ENCODE peak calls at places on chromosomes 1 and 21, in six cellular contexts. G is endodermal cell, U is fibroblast of mammary gland, Q is esophagus muscularis mucosa, R is epithelial cell of esophagus, F is stomach. A is an unnamed sample.

GRCh38 chr1:154556422-154556821 is 2.0 kb downstream of the UBE2Q1 start:
- DNase-seq in Q (no peak), G (peak; percentile 70), R (no peak), F (no peak), U (peak; percentile 8), A (no peak)

GRCh38 chr1:239606850-239607400 is 220.6 kb downstream of the CHRM3 start:
- DNase-seq in R (no peak), U (no peak), Q (no peak), G (no peak), F (no peak), A (no peak)

GRCh38 chr1:174912243-174912642 is 87.5 kb upstream of the CACYBP start:
- DNase-seq in R (no peak), F (no peak), U (no peak), G (no peak), Q (no peak), A (no peak)

GRCh38 chr21:45408271-45408791 is 3.4 kb downstream of the COL18A1 start:
- DNase-seq in F (no peak), U (no peak), Q (no peak), G (peak; percentile 71), R (no peak), A (no peak)

GRCh38 chr1:36248250-36248894 is 24.1 kb downstream of the THRAP3 start:
- DNase-seq in U (peak; percentile 94), Q (no peak), F (peak; percentile 62), R (peak; percentile 88), G (no peak), A (peak; percentile 89)

GRCh38 chr1:110003747-110004428 is 19.3 kb downstream of the AHCYL1 start:
- DNase-seq in Q (no peak), U (peak; percentile 98), G (peak; percentile 87), F (peak; percentile 73), R (peak; percentile 99), A (peak; percentile 98)

GRCh38 chr1:214833357-214833756 is 230.4 kb downstream of the CENPF start:
- DNase-seq in G (no peak), Q (no peak), R (no peak), F (no peak), U (peak; percentile 79), A (peak; percentile 78)

GRCh38 chr1:3290915-3291314 is 163.6 kb upstream of the ARHGEF16 start:
- DNase-seq in G (no peak), F (no peak), Q (no peak), U (no peak), R (no peak), A (no peak)

GRCh38 chr21:42624095-42624830 is 29.2 kb upstream of the PDE9A start:
- DNase-seq in U (no peak), Q (no peak), F (no peak), G (no peak), R (no peak), A (no peak)

GRCh38 chr1:234231061-234231892 is 142.0 kb upstream of the COA6 start:
- DNase-seq in U (no peak), Q (no peak), R (no peak), G (peak; percentile 91), F (no peak), A (no peak)

GRCh38 chr21:28518620-28519019 is 474.1 kb downstream of the LTN1 start:
- DNase-seq in U (peak; percentile 40), G (no peak), R (peak; percentile 22), F (no peak), Q (no peak), A (peak; percentile 39)

GRCh38 chr1:16151985-16152384 is 3.9 kb downstream of the EPHA2 start:
- DNase-seq in G (no peak), U (no peak), Q (no peak), R (no peak), F (no peak), A (no peak)

GRCh38 chr1:86846166-86846647 is 67.7 kb downstream of the SELENOF start:
- DNase-seq in Q (no peak), R (peak; percentile 88), F (no peak), U (peak; percentile 99), G (no peak), A (peak; percentile 83)

GRCh38 chr1:74193908-74194307 is 4.1 kb downstream of the LRRIQ3 start:
- DNase-seq in G (no peak), F (no peak), R (peak; percentile 56), U (peak; percentile 70), Q (no peak), A (peak; percentile 49)

DNA sequence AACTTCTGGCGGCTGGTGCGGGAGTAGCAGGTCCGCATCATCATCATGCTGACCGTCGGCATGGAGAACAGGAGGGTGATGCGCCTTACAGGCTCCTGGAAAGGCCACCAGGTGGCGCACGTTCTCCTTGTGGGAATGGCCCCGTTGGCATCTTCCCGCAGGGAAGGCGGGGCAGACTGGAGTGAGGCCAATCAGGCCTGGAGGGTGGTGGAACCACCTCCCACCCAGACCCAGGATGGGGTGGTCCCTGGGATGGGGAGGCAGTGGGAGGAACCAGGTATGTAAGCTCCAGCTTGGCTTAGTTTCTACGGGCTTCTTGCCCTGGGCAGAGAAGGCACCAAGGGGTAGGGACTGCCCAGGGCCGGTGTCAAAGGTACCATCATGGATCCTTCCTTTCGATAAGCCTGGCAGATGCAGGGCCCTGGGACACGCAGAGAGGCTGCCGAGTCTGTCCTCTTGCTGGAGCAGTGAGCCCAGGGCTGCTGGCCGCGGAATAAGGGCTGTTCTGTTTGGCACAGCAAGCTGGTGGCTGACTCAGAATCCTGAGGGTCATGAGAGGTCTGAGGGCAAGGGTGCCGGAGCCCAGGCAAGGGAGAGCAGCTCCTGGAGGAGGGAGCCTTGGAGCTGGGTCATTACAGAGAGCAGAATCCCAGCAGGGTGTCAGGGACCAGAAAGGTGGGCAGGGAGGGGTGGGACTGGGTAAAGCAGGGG is 8.7 kb upstream of the LGR6 start:
- DNase-seq in Q (no peak), G (peak; percentile 99), U (peak; percentile 81), F (peak; percentile 87), R (peak; percentile 85), A (peak; percentile 80)
- H3K4me3 ChIP-seq in Q (no peak overlapping the region), G (no peak overlapping the region), U (no peak overlapping the region), F (no peak overlapping the region), R (no peak overlapping the region), A (no peak overlapping the region)

GRCh38 chr21:26965567-26966359 is 1.1 kb downstream of the ADAMTS5 start:
- DNase-seq in Q (no peak), F (peak; percentile 25), G (peak; percentile 95), U (peak; percentile 46), R (peak; percentile 31), A (no peak)
- H3K4me3 ChIP-seq in Q (peak overlapping the region; percentile 69), F (peak overlapping the region; percentile 56), G (peak overlapping the region; percentile 82), U (peak overlapping the region; percentile 63), R (peak overlapping the region; percentile 31), A (peak overlapping the region; percentile 56)

DNA sequence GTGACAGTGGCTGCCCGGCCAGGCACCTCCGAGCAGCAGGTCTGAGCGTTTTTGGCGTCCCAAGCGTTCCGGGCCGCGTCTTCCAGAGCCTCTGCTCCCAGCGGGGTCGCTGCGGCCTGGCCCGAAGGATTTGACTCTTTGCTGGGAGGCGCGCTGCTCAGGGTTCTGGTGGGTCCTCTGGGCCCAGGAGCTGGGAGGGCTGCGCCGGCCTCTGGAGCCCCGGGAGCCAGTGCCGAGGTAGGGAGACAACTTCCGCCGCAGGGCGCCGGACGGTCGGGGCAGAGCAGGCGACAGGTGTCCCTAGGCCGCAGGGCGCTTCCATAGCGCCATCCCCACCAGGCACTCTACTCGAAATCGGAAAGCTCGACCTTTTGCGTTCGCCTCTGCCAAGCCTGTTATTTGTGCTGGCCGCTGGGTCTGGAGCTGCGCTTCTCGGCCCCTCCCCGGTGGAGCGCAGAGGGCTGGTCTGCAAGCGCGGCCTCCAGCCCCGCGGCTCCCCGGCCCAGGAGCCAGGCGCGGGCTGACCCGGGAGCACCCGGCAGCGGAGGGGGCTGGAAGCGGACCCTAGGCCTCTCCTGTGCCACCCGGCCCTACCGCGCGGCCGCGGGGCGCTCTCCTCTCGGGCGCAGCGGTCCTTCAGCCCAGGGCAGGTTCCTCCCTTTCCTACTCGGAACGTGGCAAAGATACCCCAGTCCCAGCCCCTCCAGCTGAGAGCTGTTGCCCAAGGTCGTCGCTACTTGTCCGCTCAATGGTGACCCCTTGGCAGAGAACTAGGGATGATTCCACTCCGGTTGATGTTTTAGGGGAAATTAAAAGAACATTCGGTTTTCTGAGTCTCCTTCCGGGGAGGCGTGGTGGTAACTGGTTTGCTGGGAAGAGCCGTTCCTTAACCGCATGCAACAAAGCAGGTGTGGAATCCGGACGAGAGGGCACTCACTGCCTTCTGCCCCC is 2.3 kb downstream of the SIM2 start:
- DNase-seq in F (no peak), G (peak; percentile 80), U (no peak), Q (no peak), R (no peak), A (no peak)
- H3K4me3 ChIP-seq in F (peak overlapping the region; percentile 47), G (peak overlapping the region; percentile 27), U (no peak overlapping the region), Q (peak overlapping the region; percentile 49), R (no peak overlapping the region), A (no peak overlapping the region)

GRCh38 chr1:167553136-167554027 is at the start of gene CREG1:
- DNase-seq in F (peak; percentile 96), G (peak; percentile 97), R (peak; percentile 97), U (peak; percentile 86), Q (peak; percentile 96), A (peak; percentile 87)

GRCh38 chr1:167546935-167547334 is 6.6 kb downstream of the CREG1 start:
- DNase-seq in F (no peak), R (no peak), U (no peak), G (no peak), Q (no peak), A (no peak)

GRCh38 chr1:167554028-167554779 is 642 bp upstream of the CREG1 start:
- DNase-seq in Q (no peak), G (no peak), U (no peak), R (no peak), F (no peak), A (no peak)

GRCh38 chr1:167548059-167548932 is 5.3 kb downstream of the CREG1 start:
- DNase-seq in Q (no peak), R (peak; percentile 75), U (peak; percentile 87), G (no peak), F (no peak), A (no peak)

GRCh38 chr1:167551359-167551758 is 2.2 kb downstream of the CREG1 start:
- DNase-seq in Q (no peak), U (no peak), R (peak; percentile 17), G (no peak), F (no peak), A (no peak)
- H3K4me3 ChIP-seq in Q (peak overlapping the region; percentile 18), U (no peak overlapping the region), R (no peak overlapping the region), G (no peak overlapping the region), F (no peak overlapping the region), A (no peak overlapping the region)

DNA sequence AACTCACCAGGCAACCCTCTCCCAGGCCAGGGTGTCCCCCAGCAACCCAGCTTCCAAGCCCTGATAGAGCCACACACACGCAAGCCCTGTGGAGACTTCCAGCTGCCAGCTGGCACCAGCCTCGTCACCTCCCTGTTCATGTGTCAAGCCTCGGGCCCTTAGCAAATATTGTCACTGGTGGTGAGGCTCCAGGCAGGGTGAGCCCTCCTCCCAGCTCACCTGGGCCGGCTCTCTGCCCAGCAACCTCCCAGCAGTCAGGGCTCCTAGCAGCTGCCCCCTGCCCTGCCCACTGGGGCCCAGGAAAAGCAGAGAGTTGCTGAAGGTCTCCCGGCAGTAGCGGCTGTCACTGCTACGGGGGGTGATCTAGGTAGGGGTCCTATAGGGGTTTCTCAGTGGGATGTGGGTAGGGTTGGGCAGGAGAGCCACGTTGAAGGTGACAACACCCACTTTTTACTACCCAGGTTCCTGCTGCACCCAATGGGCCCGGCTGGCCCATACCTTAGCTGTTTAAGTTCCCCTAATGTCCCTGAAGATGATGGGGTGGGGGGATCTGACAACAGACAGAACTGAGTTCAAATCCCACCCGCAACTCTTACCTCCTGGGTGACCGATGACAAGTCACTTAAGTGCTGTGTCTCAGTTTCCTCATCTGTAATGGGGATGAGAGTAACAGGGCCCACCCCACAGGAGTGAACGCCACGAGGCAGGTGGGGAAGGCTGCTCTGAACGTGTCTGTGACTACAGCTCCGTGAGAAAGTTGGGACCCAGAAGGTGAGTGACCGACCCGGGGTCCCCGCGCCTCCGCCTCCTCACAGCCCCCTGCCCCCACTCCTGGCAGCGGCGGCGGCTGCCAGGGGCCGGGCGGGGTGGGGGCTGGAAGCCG is 678 bp downstream of the TTC39A start:
- DNase-seq in R (no peak), Q (no peak), F (peak; percentile 94), U (no peak), G (no peak), A (no peak)
- H3K4me3 ChIP-seq in R (peak overlapping the region; percentile 19), Q (peak overlapping the region; percentile 67), F (peak overlapping the region; percentile 45), U (no peak overlapping the region), G (no peak overlapping the region), A (no peak overlapping the region)

GRCh38 chr1:212039622-212040021 is 4.1 kb downstream of the DTL start:
- DNase-seq in R (no peak), G (no peak), F (no peak), Q (no peak), U (no peak), A (no peak)
- H3K4me3 ChIP-seq in R (no peak overlapping the region), G (peak overlapping the region; percentile 19), F (no peak overlapping the region), Q (no peak overlapping the region), U (no peak overlapping the region), A (no peak overlapping the region)

A was measured in astrocyte of the spinal cord.